ENCODE peak calls at places on chromosome 7, in four cellular contexts. M is choroid plexus epithelial cell, A is NB4, X is neural progenitor cell. W is an unnamed sample.
A peak's percentile ranks its signal among the peaks of the same experiment; 100 is the strongest.

GRCh38 chr7:140230517-140230861 is 53.7 kb upstream of the KDM7A start:
- DNase-seq in X (peak; percentile 47), A (no peak), M (no peak), W (no peak)

GRCh38 chr7:105268511-105269392 is 120.0 kb downstream of the SRPK2 start:
- DNase-seq in M (peak; percentile 84), A (peak; percentile 70), X (no peak), W (peak; percentile 48)

GRCh38 chr7:45595809-45596664 is 21.9 kb downstream of the ADCY1 start:
- DNase-seq in A (no peak), M (no peak), X (no peak), W (no peak)

GRCh38 chr7:139159900-139160675 is 50.6 kb upstream of the ZC3HAV1 start:
- DNase-seq in M (no peak), X (no peak), A (no peak), W (no peak)

GRCh38 chr7:79176859-79177477 is 276.5 kb downstream of the MAGI2 start:
- DNase-seq in X (peak; percentile 56), A (peak; percentile 61), M (peak; percentile 73), W (peak; percentile 61)

GRCh38 chr7:115516341-115516740 is 514.2 kb downstream of the TFEC start:
- DNase-seq in X (no peak), M (peak; percentile 78), A (no peak), W (no peak)

GRCh38 chr7:45922810-45923209 is 1.7 kb upstream of the IGFBP3 start:
- DNase-seq in A (no peak), M (no peak), X (peak; percentile 15), W (no peak)

GRCh38 chr7:1844336-1844955 is 174.4 kb downstream of the ELFN1 start:
- DNase-seq in A (peak; percentile 52), M (no peak), X (no peak), W (no peak)

GRCh38 chr7:157274991-157275427 is 61.8 kb upstream of the DNAJB6 start:
- DNase-seq in M (no peak), A (peak; percentile 70), X (no peak), W (no peak)

GRCh38 chr7:1432411-1433082 is 26.7 kb downstream of the MICALL2 start:
- DNase-seq in X (peak; percentile 84), A (peak; percentile 76), M (peak; percentile 67), W (no peak)

GRCh38 chr7:34825221-34825620 is 167.2 kb downstream of the NPSR1 start:
- DNase-seq in M (no peak), A (no peak), X (no peak), W (no peak)

GRCh38 chr7:2299853-2300512 is 14.3 kb downstream of the SNX8 start:
- DNase-seq in X (no peak), M (no peak), A (no peak), W (no peak)

GRCh38 chr7:154743211-154743610 is 259.7 kb downstream of the PAXIP1 start:
- DNase-seq in M (no peak), A (no peak), X (peak; percentile 51), W (no peak)

GRCh38 chr7:1532456-1533254 is 2.2 kb downstream of the MAFK start:
- DNase-seq in X (no peak), A (peak; percentile 95), M (peak; percentile 93), W (peak; percentile 77)

GRCh38 chr7:131284702-131285419 is 42.8 kb upstream of the MKLN1 start:
- DNase-seq in M (peak; percentile 11), X (peak; percentile 54), A (no peak), W (no peak)

GRCh38 chr7:96728139-96728538 is 18.5 kb upstream of the SEM1 start:
- DNase-seq in X (no peak), M (no peak), A (no peak), W (no peak)

GRCh38 chr7:129923709-129924108 is 29.1 kb downstream of the UBE2H start:
- DNase-seq in M (peak; percentile 89), A (no peak), X (no peak), W (no peak)

GRCh38 chr7:64625114-64626082 is 40.5 kb upstream of the ZNF107 start:
- DNase-seq in A (peak; percentile 68), M (peak; percentile 4), X (no peak), W (no peak)

GRCh38 chr7:80929619-80930018 is 10.8 kb upstream of the SEMA3C start:
- DNase-seq in X (no peak), M (no peak), A (no peak), W (no peak)

GRCh38 chr7:100602889-100603696 is 930 bp downstream of the PCOLCE start:
- DNase-seq in M (peak; percentile 73), A (no peak), X (peak; percentile 83), W (peak; percentile 78)

GRCh38 chr7:7686806-7687205 is 31.6 kb downstream of the RPA3 start:
- DNase-seq in M (peak; percentile 42), A (no peak), X (no peak), W (no peak)

GRCh38 chr7:24905996-24906770 is 73.8 kb downstream of the OSBPL3 start:
- DNase-seq in X (no peak), A (no peak), M (peak; percentile 59), W (no peak)

GRCh38 chr7:117979954-117980497 is 106.8 kb upstream of the CTTNBP2 start:
- DNase-seq in M (no peak), X (no peak), A (no peak), W (no peak)

GRCh38 chr7:85160223-85160622 is 26.6 kb downstream of the SEMA3D start:
- DNase-seq in A (no peak), M (peak; percentile 18), X (no peak), W (no peak)

GRCh38 chr7:82530361-82530760 is 86.8 kb upstream of the CACNA2D1 start:
- DNase-seq in A (peak; percentile 36), X (peak; percentile 70), M (peak; percentile 86), W (no peak)

GRCh38 chr7:129189661-129190310 is 1.4 kb downstream of the SMO start:
- DNase-seq in X (no peak), A (no peak), M (peak; percentile 16), W (no peak)

DNA sequence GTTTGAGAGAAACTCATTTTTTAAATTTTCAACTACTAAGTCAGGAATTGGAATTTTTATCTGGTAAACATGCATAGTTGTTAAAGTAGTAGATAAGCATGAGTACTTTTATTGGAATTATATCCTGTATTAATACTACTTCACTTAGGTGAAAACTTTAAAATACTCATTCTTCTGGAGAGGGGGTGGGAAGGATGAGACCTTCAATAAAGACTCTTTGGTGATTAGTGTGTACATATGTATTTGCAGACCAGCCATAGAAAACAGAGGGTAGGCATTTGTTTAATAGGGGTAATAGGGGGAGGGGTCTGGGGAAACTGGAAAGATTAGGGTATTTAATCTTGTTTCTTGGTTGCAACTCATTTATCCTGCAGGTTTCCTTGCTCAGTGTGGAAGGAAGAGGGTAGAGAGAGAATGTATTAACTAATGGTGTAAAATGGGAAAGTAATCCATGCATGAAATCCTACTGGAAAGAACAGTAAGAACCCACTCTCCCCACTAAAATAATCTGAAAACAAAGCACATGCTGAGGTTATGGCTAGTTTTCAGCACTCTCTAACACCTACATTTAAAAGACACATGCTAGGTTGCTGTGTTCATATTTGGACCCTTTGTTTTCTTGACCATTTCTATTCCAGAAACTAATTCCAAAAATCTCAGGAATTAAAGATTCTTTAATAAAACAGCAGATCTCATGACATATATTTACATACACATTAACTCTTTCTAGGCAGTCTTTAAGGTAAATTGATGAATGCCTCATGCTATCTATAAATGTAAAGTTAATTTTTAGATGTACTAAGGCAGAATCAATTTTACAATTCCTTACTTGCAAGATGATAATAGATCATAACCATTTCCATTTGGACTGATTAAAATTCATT is 6.2 kb upstream of the IGF2BP3 start:
- DNase-seq in M (no peak), X (no peak), A (peak; percentile 41), W (no peak)
- H3K4me3 ChIP-seq in M (no peak overlapping the region), X (peak overlapping the region; percentile 94), A (peak overlapping the region; percentile 84), W (no peak overlapping the region)

GRCh38 chr7:5266148-5267028 is 16.4 kb upstream of the SLC29A4 start:
- DNase-seq in A (peak; percentile 42), M (no peak), X (no peak), W (no peak)
- TF ChIP-seq CTCF in A (no peak), M (no peak), X (no peak), W (no peak)

DNA sequence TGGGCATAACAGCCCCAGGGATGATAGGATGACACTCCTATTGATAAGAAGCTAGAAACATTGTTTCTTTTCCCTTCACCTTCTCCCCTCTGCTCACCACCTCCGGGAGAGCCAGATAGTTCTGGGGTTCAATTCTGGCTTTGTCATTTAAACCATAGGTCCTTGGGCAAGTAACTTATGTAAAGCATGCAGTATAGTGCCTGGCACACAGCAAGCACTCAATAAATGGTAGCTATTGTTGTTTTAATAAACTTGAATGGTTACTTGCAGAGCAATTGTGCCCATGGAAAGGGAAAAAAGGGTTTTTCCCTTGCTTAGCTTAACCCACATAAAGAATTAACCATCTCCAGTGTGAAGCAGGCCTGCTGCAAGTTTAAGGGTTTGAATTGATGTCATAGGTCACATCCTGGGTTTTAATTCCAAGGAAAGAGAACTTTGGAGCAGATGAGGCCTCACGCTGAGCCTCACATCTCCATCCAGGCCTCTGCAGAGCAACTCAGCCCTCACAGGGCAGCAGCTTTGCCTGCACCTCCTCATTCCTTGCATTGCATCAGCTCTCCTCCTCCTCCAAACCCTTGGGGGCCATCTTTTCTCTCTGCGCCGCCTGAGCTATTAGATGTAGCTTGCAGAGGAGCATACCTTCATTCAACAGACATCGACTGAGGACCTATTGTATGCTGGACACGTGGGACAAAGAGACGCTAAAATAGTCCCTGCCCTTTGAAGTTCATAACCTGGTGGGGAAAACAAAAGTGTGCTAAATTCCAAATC is 22.9 kb downstream of the ZNF775 start:
- DNase-seq in X (peak; percentile 63), A (no peak), M (peak; percentile 60), W (no peak)
- H3K4me3 ChIP-seq in X (no peak overlapping the region), A (no peak overlapping the region), M (no peak overlapping the region), W (no peak overlapping the region)

GRCh38 chr7:50712527-50713356 is 70.0 kb downstream of the GRB10 start:
- DNase-seq in M (no peak), A (no peak), X (no peak), W (no peak)
- TF ChIP-seq CTCF in M (no peak), A (no peak), X (no peak), W (no peak)

DNA sequence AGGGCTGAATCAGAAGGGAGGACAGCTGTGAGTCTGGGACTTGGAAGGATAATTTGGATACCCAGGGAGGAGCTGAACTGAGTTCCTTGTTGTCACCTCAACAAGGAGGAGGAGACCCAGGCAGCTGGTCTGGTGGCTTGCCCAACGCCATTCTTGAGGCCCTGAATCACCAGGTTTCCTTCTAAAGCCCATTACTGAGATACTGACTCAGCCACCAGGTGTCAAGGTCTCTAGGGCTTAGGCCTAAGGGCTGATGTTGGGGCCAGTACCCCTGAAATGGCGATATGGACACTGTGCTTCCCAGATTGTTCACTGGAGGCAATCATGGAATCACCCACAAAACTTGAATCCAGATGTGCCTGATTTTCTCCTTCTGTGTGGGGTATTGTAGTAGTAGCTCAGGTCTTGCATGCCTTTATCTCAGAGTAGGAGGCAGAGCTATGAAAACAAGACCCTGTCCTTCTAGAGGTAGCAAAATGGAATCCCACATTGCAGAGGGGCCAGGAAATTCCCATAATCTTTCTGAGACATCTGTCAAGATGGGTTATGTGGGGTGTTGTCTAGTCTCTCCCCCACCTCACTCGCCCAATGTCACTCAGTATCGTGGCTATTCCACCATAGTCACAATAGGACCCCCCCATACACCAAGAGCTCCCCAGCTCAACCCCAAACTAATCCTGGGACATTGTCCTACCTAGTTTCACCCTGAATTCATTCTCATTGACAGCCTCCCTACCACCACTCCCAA is 1.8 kb upstream of the ATG9B start:
- DNase-seq in A (no peak), X (no peak), M (no peak), W (no peak)
- H3K4me3 ChIP-seq in A (no peak overlapping the region), X (no peak overlapping the region), M (no peak overlapping the region), W (no peak overlapping the region)

W was measured in HFF-Myc.